ENCODE peak calls at places on chromosomes 12 and 14, in four cellular contexts. F, L, H and O are unnamed samples.

GRCh38 chr12:102426599-102427541 is 53.5 kb downstream of the IGF1 start:
- DNase-seq in F (peak; percentile 46), H (no peak), L (no peak), O (no peak)

GRCh38 chr12:14572401-14572800 is 4.7 kb upstream of the PLBD1 start:
- DNase-seq in F (no peak), H (no peak), L (peak; percentile 48), O (no peak)

GRCh38 chr12:107537464-107538119 is 148.0 kb upstream of the PWP1 start:
- DNase-seq in F (peak; percentile 40), L (no peak), H (no peak), O (no peak)

GRCh38 chr12:127964717-127965116 is 302.3 kb upstream of the TMEM132C start:
- DNase-seq in L (peak; percentile 5), F (no peak), H (no peak), O (no peak)

GRCh38 chr14:102086346-102086971 is 385 bp downstream of the HSP90AA1 start:
- DNase-seq in L (peak; percentile 62), H (peak; percentile 46), F (no peak), O (peak; percentile 46)

GRCh38 chr12:65882504-65882903 is 58.2 kb downstream of the HMGA2 start:
- DNase-seq in L (no peak), F (no peak), H (no peak), O (no peak)

GRCh38 chr14:93013368-93013719 is 90.4 kb downstream of the CHGA start:
- DNase-seq in L (no peak), H (peak; percentile 34), F (no peak), O (peak; percentile 26)

GRCh38 chr12:1502441-1502785 is 92.0 kb downstream of the FBXL14 start:
- DNase-seq in H (no peak), F (no peak), L (no peak), O (peak; percentile 18)

GRCh38 chr14:90087433-90087832 is 25.6 kb downstream of the KCNK13 start:
- DNase-seq in F (peak; percentile 63), H (peak; percentile 30), L (no peak), O (peak; percentile 97)

GRCh38 chr14:22159049-22159448 is 430.0 kb downstream of the DAD1 start:
- DNase-seq in H (peak; percentile 91), F (no peak), L (no peak), O (peak; percentile 65)

GRCh38 chr14:92581966-92582566 is 68.5 kb downstream of the RIN3 start:
- DNase-seq in H (no peak), L (no peak), F (no peak), O (no peak)

GRCh38 chr14:68820536-68820935 is 27.7 kb upstream of the ZFP36L1 start:
- DNase-seq in L (no peak), H (no peak), F (no peak), O (no peak)

GRCh38 chr12:90008277-90008676 is 299.6 kb upstream of the ATP2B1 start:
- DNase-seq in H (no peak), L (no peak), F (no peak), O (no peak)

GRCh38 chr12:90017316-90017715 is 308.7 kb upstream of the ATP2B1 start:
- DNase-seq in L (no peak), H (no peak), F (no peak), O (peak; percentile 18)

GRCh38 chr12:90015228-90015627 is 306.6 kb upstream of the ATP2B1 start:
- DNase-seq in H (peak; percentile 44), F (no peak), L (no peak), O (peak; percentile 12)

DNA sequence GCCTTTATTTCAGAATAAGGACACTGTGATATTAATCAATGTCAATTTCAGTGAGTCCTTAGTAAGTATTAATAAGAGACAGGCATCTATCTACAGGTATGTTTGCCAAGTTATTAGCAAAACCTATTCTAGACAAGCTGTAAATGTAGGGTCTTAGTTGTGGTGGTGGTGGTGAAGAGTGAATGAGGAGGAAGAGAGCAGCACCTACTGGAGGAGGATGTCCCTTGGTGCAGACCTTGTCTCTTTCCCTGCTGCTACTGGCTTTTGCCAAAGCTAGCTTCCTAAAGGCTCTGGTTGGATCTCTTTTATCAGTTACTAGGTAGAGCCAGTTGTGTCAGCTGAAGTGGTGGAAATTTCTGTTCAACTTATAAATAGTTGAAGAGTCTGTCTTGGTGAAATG is 304.8 kb upstream of the ATP2B1 start:
- DNase-seq in F (no peak), L (peak; percentile 34), H (no peak), O (no peak)
- TF ChIP-seq CTCF in F (no peak), L (peak; percentile 81), H (no peak), O (no peak)

GRCh38 chr12:131883521-131883900 is 10.9 kb upstream of the ULK1 start:
- DNase-seq in H (no peak), F (no peak), L (no peak), O (no peak)

GRCh38 chr12:131885543-131886057 is 8.8 kb upstream of the ULK1 start:
- DNase-seq in H (no peak), L (no peak), F (no peak), O (no peak)

GRCh38 chr12:131882804-131883520 is 11.5 kb upstream of the ULK1 start:
- DNase-seq in L (no peak), F (no peak), H (no peak), O (no peak)
- TF ChIP-seq CTCF in L (no peak), F (no peak), H (no peak), O (no peak)

DNA sequence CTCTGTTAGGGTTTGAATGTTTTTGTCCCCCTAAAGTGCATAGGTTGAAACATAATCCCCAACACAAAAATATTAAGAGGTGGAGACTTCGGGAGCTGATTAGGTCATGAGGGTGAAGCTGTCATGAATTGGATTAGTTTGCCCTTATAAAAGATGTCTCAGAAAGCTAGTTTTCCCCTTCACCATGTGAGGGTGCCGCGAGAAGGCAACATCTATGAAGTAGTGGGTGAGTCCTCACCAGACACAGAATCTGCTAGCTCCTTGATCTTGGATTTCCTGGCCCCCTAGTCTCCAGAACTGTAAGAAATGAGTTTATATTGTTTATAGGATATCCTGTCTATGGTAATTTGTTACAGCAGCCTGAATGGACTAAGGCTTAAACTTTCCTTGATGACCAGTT is 301.5 kb upstream of the ATP2B1 start:
- DNase-seq in H (peak; percentile 32), F (no peak), L (peak; percentile 13), O (peak; percentile 46)
- TF ChIP-seq CTCF in H (peak; percentile 31), F (no peak), L (peak; percentile 49), O (peak; percentile 25)

GRCh38 chr14:64800000-64800399 is 79.7 kb downstream of the SPTB start:
- DNase-seq in L (peak; percentile 80), F (peak; percentile 50), H (peak; percentile 23), O (peak; percentile 64)
- TF ChIP-seq CTCF in L (peak; percentile 53), F (peak; percentile 31), H (peak; percentile 71), O (peak; percentile 49)

DNA sequence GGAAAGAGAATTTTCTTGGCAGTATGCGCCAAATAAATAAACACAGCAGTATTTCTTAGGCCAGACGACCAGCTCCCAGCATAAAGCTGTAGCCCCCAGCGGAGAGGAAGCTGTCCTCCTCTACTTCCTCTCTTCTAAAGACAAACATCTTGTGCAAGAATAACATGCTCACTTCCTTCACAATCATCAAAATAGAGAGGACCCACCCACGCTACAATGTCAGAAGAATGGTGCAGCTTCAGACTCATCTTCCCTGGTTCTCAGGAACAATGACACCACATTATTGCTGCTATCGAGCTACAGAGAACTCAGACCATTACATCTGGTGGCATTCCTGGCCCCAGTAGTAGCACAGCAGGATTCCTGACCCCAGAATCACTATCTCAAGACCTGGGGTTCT is 16.6 kb upstream of the VWF start:
- DNase-seq in H (no peak), F (peak; percentile 32), L (no peak), O (peak; percentile 46)
- TF ChIP-seq CTCF in H (no peak), F (no peak), L (no peak), O (no peak)

GRCh38 chr14:39576258-39576657 is 144.0 kb upstream of the FBXO33 start:
- DNase-seq in H (no peak), F (no peak), L (peak; percentile 44), O (no peak)

GRCh38 chr14:39576726-39577125 is 144.5 kb upstream of the FBXO33 start:
- DNase-seq in F (no peak), H (peak; percentile 0), L (no peak), O (peak; percentile 38)

GRCh38 chr14:39582028-39582654 is 149.9 kb upstream of the FBXO33 start:
- DNase-seq in H (no peak), F (no peak), L (no peak), O (no peak)

DNA sequence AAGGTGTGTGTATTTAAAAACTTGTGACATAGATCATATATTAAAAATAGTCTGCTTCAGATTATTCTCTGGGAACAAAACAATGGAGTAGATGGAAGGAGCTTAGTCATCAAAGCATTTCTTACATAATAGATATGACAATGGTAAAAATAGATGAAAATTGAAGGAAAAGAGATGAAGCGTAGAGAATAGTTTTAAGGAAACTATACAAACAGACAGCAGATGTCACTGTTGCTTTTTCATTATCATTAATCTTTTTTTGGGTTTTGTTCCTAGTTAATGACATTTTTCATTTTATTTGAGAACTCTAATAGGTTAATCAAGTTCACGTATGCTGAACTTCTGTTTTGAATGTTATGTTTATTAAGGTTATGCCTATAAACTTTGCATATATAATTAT is 149.2 kb upstream of the FBXO33 start:
- DNase-seq in H (no peak), F (no peak), L (peak; percentile 30), O (peak; percentile 11)
- TF ChIP-seq CTCF in H (no peak), F (no peak), L (no peak), O (peak; percentile 31)

DNA sequence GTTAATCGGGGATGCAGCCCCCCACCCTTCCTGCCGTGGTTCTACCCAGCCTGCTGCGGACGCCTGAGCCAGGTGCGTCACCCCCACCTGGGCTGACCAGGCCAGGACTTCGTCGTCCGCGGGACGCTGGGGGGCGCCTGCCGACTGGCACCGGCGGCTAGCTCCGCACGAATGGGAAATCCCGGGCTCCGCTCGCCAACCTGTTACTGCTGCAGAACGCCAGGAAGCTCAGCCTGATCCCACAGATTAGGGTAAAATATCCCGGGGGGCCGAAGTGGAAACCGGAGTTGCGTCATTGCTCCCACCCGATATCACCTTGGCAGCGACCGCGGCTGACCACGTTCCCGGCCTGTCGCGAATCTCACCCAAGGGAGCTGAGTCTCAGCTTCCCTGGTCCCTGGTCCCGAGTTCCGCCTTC is 528 bp upstream of the VDR start:
- DNase-seq in L (peak; percentile 85), F (peak; percentile 50), H (peak; percentile 82), O (no peak)
- TF ChIP-seq CTCF in L (peak; percentile 81), F (no peak), H (peak; percentile 27), O (peak; percentile 46)

GRCh38 chr12:44968960-44969359 is 81.9 kb downstream of the DBX2 start:
- DNase-seq in L (no peak), F (no peak), H (no peak), O (no peak)

GRCh38 chr12:44976246-44976645 is 74.7 kb downstream of the DBX2 start:
- DNase-seq in H (no peak), F (no peak), L (no peak), O (no peak)

GRCh38 chr12:44972746-44973421 is 78.0 kb downstream of the DBX2 start:
- DNase-seq in L (peak; percentile 83), F (no peak), H (peak; percentile 9), O (peak; percentile 39)
- TF ChIP-seq CTCF in L (peak; percentile 90), F (no peak), H (peak; percentile 50), O (peak; percentile 29)